ENCODE peak calls at places on chromosomes 11 and 22, in seven cellular contexts. One of them, this sample, is unnamed. For H3K36me3 and H3K27me3, the result is how much of the 10 kb centered on the place peaks cover.

GRCh38 chr11:118052581-118053206 is 24.2 kb upstream of the TMPRSS4 start:
- DNase-seq in uterus: no peak
- DNase-seq in Peyer's patch: no peak
- DNase-seq in tibial nerve: no peak
- DNase-seq in PC-3: no peak
- DNase-seq in neural progenitor cell: no peak
- DNase-seq in CD8-positive, alpha-beta T cell: no peak
- DNase-seq in this sample: no peak

GRCh38 chr22:50665212-50665611 is 7.4 kb upstream of the SHANK3 start:
- DNase-seq in tibial nerve: no peak
- DNase-seq in Peyer's patch: no peak
- DNase-seq in CD8-positive, alpha-beta T cell: no peak
- DNase-seq in PC-3: no peak
- DNase-seq in neural progenitor cell: no peak
- DNase-seq in uterus: no peak
- DNase-seq in this sample: no peak

GRCh38 chr11:128052912-128053641 is 534.3 kb downstream of the ETS1 start:
- DNase-seq in CD8-positive, alpha-beta T cell: no peak
- DNase-seq in uterus: no peak
- DNase-seq in PC-3: peak
- DNase-seq in Peyer's patch: no peak
- DNase-seq in neural progenitor cell: no peak
- DNase-seq in tibial nerve: no peak
- DNase-seq in this sample: no peak

GRCh38 chr11:119355091-119355843 is 8.8 kb upstream of the MFRP start:
- DNase-seq in Peyer's patch: peak
- DNase-seq in PC-3: no peak
- DNase-seq in neural progenitor cell: no peak
- DNase-seq in uterus: peak
- DNase-seq in tibial nerve: no peak
- DNase-seq in CD8-positive, alpha-beta T cell: no peak
- DNase-seq in this sample: no peak

GRCh38 chr11:118658372-118659313 is 20.8 kb downstream of the TREH start:
- DNase-seq in tibial nerve: no peak
- DNase-seq in PC-3: peak
- DNase-seq in uterus: no peak
- DNase-seq in CD8-positive, alpha-beta T cell: no peak
- DNase-seq in Peyer's patch: peak
- DNase-seq in neural progenitor cell: no peak
- DNase-seq in this sample: no peak

GRCh38 chr11:23974046-23974445 is 522.8 kb upstream of the LUZP2 start:
- DNase-seq in Peyer's patch: no peak
- DNase-seq in PC-3: no peak
- DNase-seq in uterus: no peak
- DNase-seq in tibial nerve: no peak
- DNase-seq in CD8-positive, alpha-beta T cell: no peak
- DNase-seq in neural progenitor cell: peak
- DNase-seq in this sample: no peak

GRCh38 chr22:38033522-38034277 is 23.5 kb upstream of the PICK1 start:
- DNase-seq in CD8-positive, alpha-beta T cell: no peak
- DNase-seq in PC-3: no peak
- DNase-seq in neural progenitor cell: peak
- DNase-seq in Peyer's patch: no peak
- DNase-seq in uterus: no peak
- DNase-seq in tibial nerve: no peak
- DNase-seq in this sample: no peak

GRCh38 chr11:17004486-17005148 is 9.6 kb downstream of the PLEKHA7 start:
- DNase-seq in PC-3: peak
- DNase-seq in tibial nerve: no peak
- DNase-seq in uterus: no peak
- DNase-seq in Peyer's patch: no peak
- DNase-seq in CD8-positive, alpha-beta T cell: no peak
- DNase-seq in neural progenitor cell: no peak
- DNase-seq in this sample: no peak

GRCh38 chr11:119375629-119376196 is 5.8 kb downstream of the USP2 start:
- DNase-seq in Peyer's patch: peak
- DNase-seq in neural progenitor cell: peak
- DNase-seq in uterus: peak
- DNase-seq in tibial nerve: peak
- DNase-seq in PC-3: no peak
- DNase-seq in CD8-positive, alpha-beta T cell: no peak
- DNase-seq in this sample: no peak

GRCh38 chr11:86741489-86742435 is 58.6 kb upstream of the PRSS23 start:
- DNase-seq in PC-3: peak
- DNase-seq in Peyer's patch: no peak
- DNase-seq in uterus: no peak
- DNase-seq in CD8-positive, alpha-beta T cell: no peak
- DNase-seq in neural progenitor cell: no peak
- DNase-seq in tibial nerve: no peak
- DNase-seq in this sample: no peak

GRCh38 chr11:93192163-93192562 is 5.6 kb downstream of the SLC36A4 start:
- DNase-seq in tibial nerve: no peak
- DNase-seq in neural progenitor cell: peak
- DNase-seq in uterus: no peak
- DNase-seq in CD8-positive, alpha-beta T cell: no peak
- DNase-seq in Peyer's patch: no peak
- DNase-seq in PC-3: no peak
- DNase-seq in this sample: no peak

DNA sequence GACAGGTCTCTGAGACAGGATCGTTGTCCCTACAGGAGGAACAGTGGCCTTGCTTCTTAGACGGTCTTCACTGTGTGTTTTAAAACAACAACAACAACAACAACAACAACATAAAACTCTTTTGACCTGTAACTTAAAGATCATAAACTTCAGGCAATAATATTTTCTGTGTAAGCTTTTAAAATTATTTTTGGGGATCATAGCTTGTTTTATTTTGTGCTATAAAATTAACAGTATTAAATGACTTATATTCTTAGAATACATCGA is 13.8 kb upstream of the AIFM3 start:
- DNase-seq in uterus: no peak
- DNase-seq in Peyer's patch: no peak
- DNase-seq in PC-3: no peak
- DNase-seq in tibial nerve: no peak
- DNase-seq in neural progenitor cell: no peak
- DNase-seq in CD8-positive, alpha-beta T cell: no peak
- DNase-seq in this sample: no peak
- TF ChIP-seq CTCF in uterus: no peak
- TF ChIP-seq CTCF in Peyer's patch: no peak
- TF ChIP-seq CTCF in PC-3: no peak
- TF ChIP-seq CTCF in tibial nerve: no peak
- TF ChIP-seq CTCF in neural progenitor cell: no peak
- TF ChIP-seq CTCF in CD8-positive, alpha-beta T cell: no peak
- TF ChIP-seq CTCF in this sample: no peak

DNA sequence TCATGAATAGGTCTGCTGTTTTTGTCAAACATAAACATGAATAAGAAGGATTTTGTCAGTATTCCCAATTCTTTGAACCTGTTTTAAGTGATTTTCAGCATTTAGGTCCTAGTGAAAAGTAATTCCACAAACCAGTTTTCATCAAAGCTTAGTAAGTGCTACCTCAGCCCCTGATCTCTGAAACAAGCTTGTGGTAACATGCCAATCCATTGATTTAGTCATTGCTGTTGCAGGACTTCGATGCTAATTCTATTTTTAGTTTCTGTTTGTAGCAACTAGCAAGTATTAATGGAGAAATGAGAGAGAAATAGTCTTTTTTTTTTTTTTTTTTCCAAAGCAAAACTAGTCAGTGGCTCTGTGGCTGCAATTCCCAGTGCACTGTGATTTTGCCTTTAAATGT is 91.4 kb downstream of the JRKL start:
- DNase-seq in uterus: no peak
- DNase-seq in neural progenitor cell: no peak
- DNase-seq in Peyer's patch: no peak
- DNase-seq in PC-3: no peak
- DNase-seq in tibial nerve: no peak
- DNase-seq in CD8-positive, alpha-beta T cell: no peak
- DNase-seq in this sample: no peak
- H3K36me3 ChIP-seq in uterus: under half
- H3K36me3 ChIP-seq in neural progenitor cell: under half
- H3K36me3 ChIP-seq in Peyer's patch: under half
- H3K36me3 ChIP-seq in PC-3: under half
- H3K36me3 ChIP-seq in tibial nerve: under half
- H3K36me3 ChIP-seq in CD8-positive, alpha-beta T cell: under half
- H3K36me3 ChIP-seq in this sample: under half

GRCh38 chr22:36816338-36816634 is 549 bp downstream of the PVALB start:
- DNase-seq in Peyer's patch: no peak
- DNase-seq in PC-3: no peak
- DNase-seq in CD8-positive, alpha-beta T cell: no peak
- DNase-seq in tibial nerve: no peak
- DNase-seq in uterus: no peak
- DNase-seq in neural progenitor cell: peak
- DNase-seq in this sample: no peak
- H3K27me3 ChIP-seq in Peyer's patch: under half
- H3K27me3 ChIP-seq in PC-3: half or more
- H3K27me3 ChIP-seq in CD8-positive, alpha-beta T cell: under half
- H3K27me3 ChIP-seq in tibial nerve: under half
- H3K27me3 ChIP-seq in uterus: under half
- H3K27me3 ChIP-seq in neural progenitor cell: half or more
- H3K27me3 ChIP-seq in this sample: under half

GRCh38 chr11:130068986-130069683 is 559 bp upstream of the APLP2 start:
- DNase-seq in neural progenitor cell: peak
- DNase-seq in PC-3: peak
- DNase-seq in CD8-positive, alpha-beta T cell: peak
- DNase-seq in tibial nerve: peak
- DNase-seq in Peyer's patch: peak
- DNase-seq in uterus: peak
- DNase-seq in this sample: peak
- TF ChIP-seq CTCF in neural progenitor cell: no peak
- TF ChIP-seq CTCF in PC-3: no peak
- TF ChIP-seq CTCF in CD8-positive, alpha-beta T cell: no peak
- TF ChIP-seq CTCF in tibial nerve: peak
- TF ChIP-seq CTCF in Peyer's patch: no peak
- TF ChIP-seq CTCF in uterus: peak
- TF ChIP-seq CTCF in this sample: no peak

GRCh38 chr11:133926466-133927246 is 30.1 kb downstream of the IGSF9B start:
- DNase-seq in PC-3: no peak
- DNase-seq in tibial nerve: no peak
- DNase-seq in CD8-positive, alpha-beta T cell: no peak
- DNase-seq in Peyer's patch: no peak
- DNase-seq in neural progenitor cell: no peak
- DNase-seq in uterus: no peak
- DNase-seq in this sample: no peak
- H3K36me3 ChIP-seq in PC-3: under half
- H3K36me3 ChIP-seq in tibial nerve: under half
- H3K36me3 ChIP-seq in CD8-positive, alpha-beta T cell: under half
- H3K36me3 ChIP-seq in Peyer's patch: under half
- H3K36me3 ChIP-seq in neural progenitor cell: under half
- H3K36me3 ChIP-seq in uterus: under half
- H3K36me3 ChIP-seq in this sample: under half

This sample was measured in GM06990.